ENCODE peak calls at places on chromosomes 1 and 21, in six cellular contexts. Z, E, T, N, Y and S are unnamed samples.

GRCh38 chr1:229409616-229410369 is 24.1 kb downstream of the ACTA1 start:
- DNase-seq in E (no peak), N (no peak), T (no peak), Y (no peak), Z (peak; percentile 63), S (no peak)

GRCh38 chr1:39129514-39129913 is 75.0 kb upstream of the MACF1 start:
- DNase-seq in Z (no peak), N (no peak), T (peak; percentile 67), E (no peak), Y (no peak), S (no peak)

GRCh38 chr21:42633858-42634257 is 19.6 kb upstream of the PDE9A start:
- DNase-seq in Z (no peak), E (no peak), Y (no peak), T (no peak), N (peak; percentile 58), S (no peak)

GRCh38 chr1:221806236-221806635 is 64.3 kb upstream of the DUSP10 start:
- DNase-seq in Y (no peak), E (no peak), N (no peak), T (no peak), Z (no peak), S (no peak)

GRCh38 chr1:235910357-235911299 is 43.9 kb upstream of the LYST start:
- DNase-seq in N (no peak), Z (peak; percentile 28), T (peak; percentile 82), Y (peak; percentile 53), E (peak; percentile 93), S (no peak)

GRCh38 chr1:151132676-151133338 is 13.6 kb downstream of the SEMA6C start:
- DNase-seq in Z (no peak), T (no peak), E (no peak), N (no peak), Y (no peak), S (no peak)

GRCh38 chr1:226110249-226111108 is 48.0 kb downstream of the H3-3A start:
- DNase-seq in N (peak; percentile 78), T (peak; percentile 69), Y (no peak), Z (no peak), E (no peak), S (peak; percentile 65)

GRCh38 chr1:161801955-161802354 is 35.8 kb downstream of the ATF6 start:
- DNase-seq in Y (no peak), Z (no peak), E (no peak), N (peak; percentile 84), T (no peak), S (no peak)

GRCh38 chr21:35400233-35400939 is 351.3 kb upstream of the RUNX1 start:
- DNase-seq in T (peak; percentile 73), Z (peak; percentile 67), N (no peak), Y (peak; percentile 13), E (peak; percentile 81), S (peak; percentile 18)

GRCh38 chr1:168342572-168343280 is 62.0 kb downstream of the TBX19 start:
- DNase-seq in T (peak; percentile 81), Y (peak; percentile 77), E (peak; percentile 82), N (peak; percentile 97), Z (peak; percentile 52), S (peak; percentile 79)

GRCh38 chr1:218304281-218305039 is 19.4 kb downstream of the RRP15 start:
- DNase-seq in N (no peak), Z (no peak), E (no peak), T (no peak), Y (no peak), S (no peak)

GRCh38 chr1:52296345-52296744 is 69.7 kb downstream of the CC2D1B start:
- DNase-seq in N (no peak), Y (no peak), E (peak; percentile 31), Z (peak; percentile 66), T (peak; percentile 78), S (no peak)

GRCh38 chr1:215005656-215006335 is 76.7 kb upstream of the KCNK2 start:
- DNase-seq in Z (no peak), E (no peak), Y (no peak), N (no peak), T (no peak), S (no peak)

GRCh38 chr1:234997201-234998173 is 131.2 kb downstream of the TOMM20 start:
- DNase-seq in T (peak; percentile 99), N (peak; percentile 100), Y (no peak), Z (peak; percentile 94), E (peak; percentile 97), S (peak; percentile 100)

GRCh38 chr1:47984175-47984789 is 12.9 kb downstream of the TRABD2B start:
- DNase-seq in N (no peak), E (no peak), T (no peak), Z (no peak), Y (no peak), S (no peak)

GRCh38 chr1:37556712-37557196 is at the start of gene DNALI1:
- DNase-seq in Z (peak; percentile 44), T (peak; percentile 93), N (peak; percentile 96), Y (peak; percentile 70), E (no peak), S (peak; percentile 89)

GRCh38 chr1:22285545-22286396 is 142.9 kb upstream of the WNT4 start:
- DNase-seq in Z (peak; percentile 18), T (no peak), N (no peak), E (no peak), Y (no peak), S (peak; percentile 10)

GRCh38 chr21:31343680-31344480 is at the start of gene TIAM1:
- DNase-seq in E (no peak), Y (peak; percentile 38), T (no peak), Z (no peak), N (peak; percentile 80), S (peak; percentile 30)

GRCh38 chr1:14110040-14110439 is 410.1 kb downstream of the PRDM2 start:
- DNase-seq in Y (no peak), E (no peak), Z (no peak), N (no peak), T (no peak), S (no peak)

GRCh38 chr1:3772027-3772714 is 378 bp upstream of the SMIM1 start:
- DNase-seq in T (peak; percentile 72), Y (peak; percentile 77), E (peak; percentile 65), Z (peak; percentile 83), N (peak; percentile 97), S (peak; percentile 88)
- TF ChIP-seq POLR2AphosphoS5 in T (no peak), Y (no peak), E (peak; percentile 64), Z (peak; percentile 54), N (peak; percentile 46), S (no peak)

GRCh38 chr1:2445162-2445822 is 30.8 kb upstream of the PLCH2 start:
- DNase-seq in N (no peak), Y (no peak), T (no peak), Z (no peak), E (no peak), S (no peak)

GRCh38 chr1:2443285-2444137 is 31.1 kb upstream of the PEX10 start:
- DNase-seq in Z (no peak), Y (no peak), T (no peak), E (no peak), N (no peak), S (no peak)

GRCh38 chr1:2442676-2443075 is 30.3 kb upstream of the PEX10 start:
- DNase-seq in T (no peak), Y (no peak), N (no peak), E (no peak), Z (no peak), S (no peak)

GRCh38 chr1:2445823-2446215 is 30.3 kb upstream of the PLCH2 start:
- DNase-seq in E (no peak), Y (no peak), N (no peak), Z (no peak), T (no peak), S (no peak)

DNA sequence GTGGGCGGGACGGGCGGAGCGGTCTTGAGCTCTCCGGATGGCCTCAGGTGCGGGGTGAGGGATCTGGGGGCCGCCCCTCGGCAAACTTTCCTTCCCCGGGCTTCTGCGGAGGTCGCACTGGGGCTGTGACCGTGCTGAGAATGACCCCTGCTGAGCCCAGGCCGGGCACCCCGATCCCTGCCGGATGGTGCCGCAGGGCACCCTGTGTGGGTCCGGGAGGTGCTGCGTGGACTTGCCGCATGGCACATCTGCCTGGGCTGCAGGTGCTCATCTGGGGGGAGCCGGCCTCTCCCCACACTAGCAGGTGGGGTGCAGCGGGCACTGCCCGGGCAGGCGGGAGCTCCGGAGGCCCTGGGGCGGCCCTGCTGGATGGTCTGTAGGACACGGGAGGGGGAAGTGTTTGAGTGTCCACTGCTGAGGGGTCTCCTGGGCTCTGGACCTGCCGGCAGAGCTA is 31.8 kb upstream of the PEX10 start:
- DNase-seq in E (no peak), Z (no peak), T (no peak), N (no peak), Y (no peak), S (no peak)
- H3K27ac ChIP-seq in E (no peak overlapping the region), Z (no peak overlapping the region), T (no peak overlapping the region), N (no peak overlapping the region), Y (no peak overlapping the region), S (no peak overlapping the region)

DNA sequence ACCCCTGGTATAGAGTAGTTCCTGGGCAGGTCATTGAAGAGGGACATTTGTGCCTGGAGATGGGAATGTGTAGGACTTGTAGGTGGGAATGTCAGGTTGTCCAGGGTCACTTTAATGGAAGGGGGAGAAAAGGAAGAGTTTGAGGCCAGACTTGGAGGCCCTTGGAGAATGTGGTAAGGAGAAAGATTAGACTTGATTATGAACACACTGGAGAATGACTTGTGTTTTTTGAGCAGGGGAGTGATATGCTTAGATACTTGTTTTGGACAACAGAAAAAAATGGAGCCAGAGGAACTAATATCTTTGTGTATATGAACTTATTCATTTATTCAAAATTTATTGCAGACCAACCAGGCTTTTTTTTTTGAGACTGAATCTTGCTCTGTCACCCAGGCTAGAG is 17.9 kb downstream of the ELAPOR1 start:
- DNase-seq in N (no peak), Y (no peak), Z (no peak), T (no peak), E (no peak), S (no peak)
- TF ChIP-seq CTCF in N (no peak), Y (no peak), Z (no peak), T (no peak), E (no peak), S (no peak)

GRCh38 chr1:18954270-18955071 is 2.0 kb downstream of the IFFO2 start:
- DNase-seq in Z (no peak), Y (no peak), N (no peak), T (peak; percentile 69), E (no peak), S (no peak)

GRCh38 chr1:18956189-18957135 is at the start of gene IFFO2:
- DNase-seq in Z (peak; percentile 85), T (peak; percentile 93), N (peak; percentile 99), E (peak; percentile 76), Y (peak; percentile 91), S (peak; percentile 98)

GRCh38 chr1:18955116-18955441 is 1.4 kb downstream of the IFFO2 start:
- DNase-seq in Y (no peak), T (peak; percentile 33), Z (no peak), E (no peak), N (no peak), S (no peak)

GRCh38 chr1:18957136-18957521 is 653 bp upstream of the IFFO2 start:
- DNase-seq in Y (no peak), N (no peak), T (no peak), E (no peak), Z (no peak), S (no peak)

DNA sequence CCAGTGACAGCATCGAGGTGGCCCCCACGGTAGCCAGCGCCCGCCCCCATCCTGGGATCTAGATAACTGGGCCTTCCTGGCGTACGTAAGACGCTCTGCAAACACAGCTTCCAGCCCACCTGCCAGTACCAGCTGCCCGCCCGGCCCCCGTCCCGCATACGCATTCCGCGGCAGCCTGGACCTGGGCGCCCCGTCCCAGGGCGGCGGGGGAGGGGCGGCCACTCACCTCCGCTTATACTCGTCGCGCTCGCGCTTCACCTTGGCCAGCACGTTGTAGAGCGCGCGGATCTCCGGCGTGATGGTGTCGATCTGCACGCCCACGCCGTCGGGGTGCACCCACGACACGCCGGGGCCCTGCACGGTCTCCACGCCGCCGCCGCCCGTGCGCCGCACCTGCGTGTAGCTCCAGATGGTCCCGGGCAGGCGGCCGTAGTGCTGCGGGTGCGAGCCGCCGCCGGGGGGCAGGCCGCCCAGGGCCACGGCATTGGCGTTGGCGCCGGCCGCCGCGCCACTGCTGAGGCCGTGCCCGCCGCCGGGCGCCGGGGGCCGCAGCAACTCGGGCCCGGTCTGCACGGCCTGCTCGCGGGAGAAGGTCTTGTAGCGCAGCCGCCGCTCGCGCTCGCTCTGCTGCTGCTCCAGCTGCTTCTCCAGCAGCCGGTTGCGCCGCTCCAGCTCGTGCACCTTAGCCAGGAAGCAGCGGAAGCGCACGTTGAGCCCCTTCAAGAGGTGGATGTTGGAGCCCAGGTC is 861 bp downstream of the IFFO2 start:
- DNase-seq in E (no peak), N (no peak), Z (no peak), Y (no peak), T (peak; percentile 40), S (no peak)
- TF ChIP-seq POLR2AphosphoS5 in E (no peak), N (no peak), Z (no peak), Y (peak; percentile 3), T (no peak), S (no peak)